ENCODE peak calls at places on chromosome 12, in four cellular contexts. One of them, this sample, is unnamed.

GRCh38 chr12:56687225-56688128 is 607 bp downstream of the PTGES3 start:
- DNase-seq in stimulated activated naive CD4-positive, alpha-beta T cell: peak; percentile 72
- DNase-seq in activated T-cell treated with anti-CD3 and anti-CD28 coated beads for 1 hour: peak; percentile 40
- DNase-seq in activated CD8-positive, alpha-beta memory T cell treated with anti-CD3 and anti-CD28 coated beads, Interleukin-2, amount 50 U/mL, for 4 hours: peak; percentile 58
- DNase-seq in this sample: peak; percentile 69

GRCh38 chr12:21941522-21942376 is 523 bp upstream of the ABCC9 start:
- DNase-seq in stimulated activated naive CD4-positive, alpha-beta T cell: no peak
- DNase-seq in activated T-cell treated with anti-CD3 and anti-CD28 coated beads for 1 hour: no peak
- DNase-seq in activated CD8-positive, alpha-beta memory T cell treated with anti-CD3 and anti-CD28 coated beads, Interleukin-2, amount 50 U/mL, for 4 hours: no peak
- DNase-seq in this sample: no peak

GRCh38 chr12:49129332-49130150 is 1.7 kb downstream of the TUBA1B start:
- DNase-seq in stimulated activated naive CD4-positive, alpha-beta T cell: no peak
- DNase-seq in activated T-cell treated with anti-CD3 and anti-CD28 coated beads for 1 hour: no peak
- DNase-seq in activated CD8-positive, alpha-beta memory T cell treated with anti-CD3 and anti-CD28 coated beads, Interleukin-2, amount 50 U/mL, for 4 hours: no peak
- DNase-seq in this sample: no peak

GRCh38 chr12:124379938-124380754 is 85.3 kb downstream of the RFLNA start:
- DNase-seq in stimulated activated naive CD4-positive, alpha-beta T cell: no peak
- DNase-seq in activated T-cell treated with anti-CD3 and anti-CD28 coated beads for 1 hour: no peak
- DNase-seq in activated CD8-positive, alpha-beta memory T cell treated with anti-CD3 and anti-CD28 coated beads, Interleukin-2, amount 50 U/mL, for 4 hours: no peak
- DNase-seq in this sample: no peak

GRCh38 chr12:15956413-15957185 is 45.5 kb downstream of the DERA start:
- DNase-seq in stimulated activated naive CD4-positive, alpha-beta T cell: no peak
- DNase-seq in activated T-cell treated with anti-CD3 and anti-CD28 coated beads for 1 hour: no peak
- DNase-seq in activated CD8-positive, alpha-beta memory T cell treated with anti-CD3 and anti-CD28 coated beads, Interleukin-2, amount 50 U/mL, for 4 hours: no peak
- DNase-seq in this sample: no peak

GRCh38 chr12:13347241-13348043 is 150.9 kb downstream of the EMP1 start:
- DNase-seq in stimulated activated naive CD4-positive, alpha-beta T cell: no peak
- DNase-seq in activated T-cell treated with anti-CD3 and anti-CD28 coated beads for 1 hour: no peak
- DNase-seq in activated CD8-positive, alpha-beta memory T cell treated with anti-CD3 and anti-CD28 coated beads, Interleukin-2, amount 50 U/mL, for 4 hours: no peak
- DNase-seq in this sample: no peak

GRCh38 chr12:49636979-49637378 is 13.6 kb downstream of the PRPF40B start:
- DNase-seq in stimulated activated naive CD4-positive, alpha-beta T cell: peak; percentile 61
- DNase-seq in activated T-cell treated with anti-CD3 and anti-CD28 coated beads for 1 hour: peak; percentile 31
- DNase-seq in activated CD8-positive, alpha-beta memory T cell treated with anti-CD3 and anti-CD28 coated beads, Interleukin-2, amount 50 U/mL, for 4 hours: peak; percentile 53
- DNase-seq in this sample: peak; percentile 53

GRCh38 chr12:8644345-8645248 is 18.0 kb downstream of the MFAP5 start:
- DNase-seq in stimulated activated naive CD4-positive, alpha-beta T cell: peak; percentile 19
- DNase-seq in activated T-cell treated with anti-CD3 and anti-CD28 coated beads for 1 hour: no peak
- DNase-seq in activated CD8-positive, alpha-beta memory T cell treated with anti-CD3 and anti-CD28 coated beads, Interleukin-2, amount 50 U/mL, for 4 hours: peak; percentile 56
- DNase-seq in this sample: peak; percentile 49

GRCh38 chr12:94561943-94562411 is 88.4 kb downstream of the TMCC3 start:
- DNase-seq in stimulated activated naive CD4-positive, alpha-beta T cell: no peak
- DNase-seq in activated T-cell treated with anti-CD3 and anti-CD28 coated beads for 1 hour: no peak
- DNase-seq in activated CD8-positive, alpha-beta memory T cell treated with anti-CD3 and anti-CD28 coated beads, Interleukin-2, amount 50 U/mL, for 4 hours: no peak
- DNase-seq in this sample: no peak

GRCh38 chr12:15005064-15005463 is 32.2 kb downstream of the PDE6H start:
- DNase-seq in stimulated activated naive CD4-positive, alpha-beta T cell: no peak
- DNase-seq in activated T-cell treated with anti-CD3 and anti-CD28 coated beads for 1 hour: no peak
- DNase-seq in activated CD8-positive, alpha-beta memory T cell treated with anti-CD3 and anti-CD28 coated beads, Interleukin-2, amount 50 U/mL, for 4 hours: no peak
- DNase-seq in this sample: no peak

GRCh38 chr12:21656931-21657335 is 709 bp downstream of the LDHB start:
- DNase-seq in stimulated activated naive CD4-positive, alpha-beta T cell: peak; percentile 41
- DNase-seq in activated T-cell treated with anti-CD3 and anti-CD28 coated beads for 1 hour: peak; percentile 17
- DNase-seq in activated CD8-positive, alpha-beta memory T cell treated with anti-CD3 and anti-CD28 coated beads, Interleukin-2, amount 50 U/mL, for 4 hours: peak; percentile 42
- DNase-seq in this sample: peak; percentile 33

GRCh38 chr12:116368196-116369194 is 91.0 kb upstream of the MED13L start:
- DNase-seq in stimulated activated naive CD4-positive, alpha-beta T cell: no peak
- DNase-seq in activated T-cell treated with anti-CD3 and anti-CD28 coated beads for 1 hour: no peak
- DNase-seq in activated CD8-positive, alpha-beta memory T cell treated with anti-CD3 and anti-CD28 coated beads, Interleukin-2, amount 50 U/mL, for 4 hours: no peak
- DNase-seq in this sample: no peak

GRCh38 chr12:75389706-75390105 is 1.2 kb upstream of the GLIPR1L2 start:
- DNase-seq in stimulated activated naive CD4-positive, alpha-beta T cell: no peak
- DNase-seq in activated T-cell treated with anti-CD3 and anti-CD28 coated beads for 1 hour: no peak
- DNase-seq in activated CD8-positive, alpha-beta memory T cell treated with anti-CD3 and anti-CD28 coated beads, Interleukin-2, amount 50 U/mL, for 4 hours: no peak
- DNase-seq in this sample: no peak

GRCh38 chr12:61880186-61880585 is 380.0 kb upstream of the USP15 start:
- DNase-seq in stimulated activated naive CD4-positive, alpha-beta T cell: no peak
- DNase-seq in activated T-cell treated with anti-CD3 and anti-CD28 coated beads for 1 hour: no peak
- DNase-seq in activated CD8-positive, alpha-beta memory T cell treated with anti-CD3 and anti-CD28 coated beads, Interleukin-2, amount 50 U/mL, for 4 hours: no peak
- DNase-seq in this sample: no peak

GRCh38 chr12:121404734-121405133 is 4.8 kb downstream of the RNF34 start:
- DNase-seq in stimulated activated naive CD4-positive, alpha-beta T cell: no peak
- DNase-seq in activated T-cell treated with anti-CD3 and anti-CD28 coated beads for 1 hour: no peak
- DNase-seq in activated CD8-positive, alpha-beta memory T cell treated with anti-CD3 and anti-CD28 coated beads, Interleukin-2, amount 50 U/mL, for 4 hours: no peak
- DNase-seq in this sample: no peak

GRCh38 chr12:76106631-76107030 is 22.1 kb upstream of the NAP1L1 start:
- DNase-seq in stimulated activated naive CD4-positive, alpha-beta T cell: no peak
- DNase-seq in activated T-cell treated with anti-CD3 and anti-CD28 coated beads for 1 hour: no peak
- DNase-seq in activated CD8-positive, alpha-beta memory T cell treated with anti-CD3 and anti-CD28 coated beads, Interleukin-2, amount 50 U/mL, for 4 hours: no peak
- DNase-seq in this sample: no peak

GRCh38 chr12:108386704-108387360 is 47.7 kb upstream of the CMKLR1 start:
- DNase-seq in stimulated activated naive CD4-positive, alpha-beta T cell: no peak
- DNase-seq in activated T-cell treated with anti-CD3 and anti-CD28 coated beads for 1 hour: no peak
- DNase-seq in activated CD8-positive, alpha-beta memory T cell treated with anti-CD3 and anti-CD28 coated beads, Interleukin-2, amount 50 U/mL, for 4 hours: no peak
- DNase-seq in this sample: no peak

GRCh38 chr12:69658203-69658602 is 40.9 kb downstream of the BEST3 start:
- DNase-seq in stimulated activated naive CD4-positive, alpha-beta T cell: no peak
- DNase-seq in activated T-cell treated with anti-CD3 and anti-CD28 coated beads for 1 hour: no peak
- DNase-seq in activated CD8-positive, alpha-beta memory T cell treated with anti-CD3 and anti-CD28 coated beads, Interleukin-2, amount 50 U/mL, for 4 hours: no peak
- DNase-seq in this sample: no peak

GRCh38 chr12:94262228-94263010 is 114.0 kb downstream of the PLXNC1 start:
- DNase-seq in stimulated activated naive CD4-positive, alpha-beta T cell: peak; percentile 77
- DNase-seq in activated T-cell treated with anti-CD3 and anti-CD28 coated beads for 1 hour: peak; percentile 60
- DNase-seq in activated CD8-positive, alpha-beta memory T cell treated with anti-CD3 and anti-CD28 coated beads, Interleukin-2, amount 50 U/mL, for 4 hours: peak; percentile 75
- DNase-seq in this sample: peak; percentile 65

GRCh38 chr12:55068416-55069010 is 48.7 kb downstream of the NEUROD4 start:
- DNase-seq in stimulated activated naive CD4-positive, alpha-beta T cell: peak; percentile 32
- DNase-seq in activated T-cell treated with anti-CD3 and anti-CD28 coated beads for 1 hour: peak; percentile 5
- DNase-seq in activated CD8-positive, alpha-beta memory T cell treated with anti-CD3 and anti-CD28 coated beads, Interleukin-2, amount 50 U/mL, for 4 hours: no peak
- DNase-seq in this sample: peak; percentile 32

GRCh38 chr12:22539055-22539454 is 5.3 kb downstream of the C2CD5 start:
- DNase-seq in stimulated activated naive CD4-positive, alpha-beta T cell: no peak
- DNase-seq in activated T-cell treated with anti-CD3 and anti-CD28 coated beads for 1 hour: no peak
- DNase-seq in activated CD8-positive, alpha-beta memory T cell treated with anti-CD3 and anti-CD28 coated beads, Interleukin-2, amount 50 U/mL, for 4 hours: no peak
- DNase-seq in this sample: no peak

GRCh38 chr12:120563495-120563894 is 17.7 kb downstream of the POP5 start:
- DNase-seq in stimulated activated naive CD4-positive, alpha-beta T cell: no peak
- DNase-seq in activated T-cell treated with anti-CD3 and anti-CD28 coated beads for 1 hour: no peak
- DNase-seq in activated CD8-positive, alpha-beta memory T cell treated with anti-CD3 and anti-CD28 coated beads, Interleukin-2, amount 50 U/mL, for 4 hours: no peak
- DNase-seq in this sample: no peak

GRCh38 chr12:26431211-26431610 is 235.8 kb downstream of the SSPN start:
- DNase-seq in stimulated activated naive CD4-positive, alpha-beta T cell: no peak
- DNase-seq in activated T-cell treated with anti-CD3 and anti-CD28 coated beads for 1 hour: no peak
- DNase-seq in activated CD8-positive, alpha-beta memory T cell treated with anti-CD3 and anti-CD28 coated beads, Interleukin-2, amount 50 U/mL, for 4 hours: no peak
- DNase-seq in this sample: no peak

GRCh38 chr12:126093911-126094310 is 1028.7 kb downstream of the AACS start:
- DNase-seq in stimulated activated naive CD4-positive, alpha-beta T cell: no peak
- DNase-seq in activated T-cell treated with anti-CD3 and anti-CD28 coated beads for 1 hour: no peak
- DNase-seq in activated CD8-positive, alpha-beta memory T cell treated with anti-CD3 and anti-CD28 coated beads, Interleukin-2, amount 50 U/mL, for 4 hours: no peak
- DNase-seq in this sample: no peak

GRCh38 chr12:4286771-4287317 is 13.3 kb downstream of the CCND2 start:
- DNase-seq in stimulated activated naive CD4-positive, alpha-beta T cell: no peak
- DNase-seq in activated T-cell treated with anti-CD3 and anti-CD28 coated beads for 1 hour: no peak
- DNase-seq in activated CD8-positive, alpha-beta memory T cell treated with anti-CD3 and anti-CD28 coated beads, Interleukin-2, amount 50 U/mL, for 4 hours: no peak
- DNase-seq in this sample: no peak